ENCODE peak calls at places on chromosome 19, in five cellular contexts. P is Calu3; V is AG09319; K is activated CD4-positive, alpha-beta T cell treated with anti-CD3 and anti-CD28 coated beads for 1 hour; L is dermis blood vessel endothelial cell. S is an unnamed sample.

GRCh38 chr19:7769171-7769570 is 6.1 kb downstream of the CLEC4M start:
- DNase-seq in P (no peak), V (no peak), K (no peak), L (no peak), S (no peak)

GRCh38 chr19:54464044-54464623 is 556 bp upstream of the LENG9 start:
- DNase-seq in P (peak; percentile 99), V (no peak), K (peak; percentile 61), L (peak; percentile 70), S (peak; percentile 54)

GRCh38 chr19:52660981-52661380 is 22.8 kb upstream of the ZNF83 start:
- DNase-seq in P (no peak), V (no peak), K (no peak), L (no peak), S (no peak)

GRCh38 chr19:5106361-5106760 is 137.4 kb downstream of the KDM4B start:
- DNase-seq in P (no peak), V (no peak), K (no peak), L (no peak), S (no peak)

GRCh38 chr19:34485831-34486230 is 4.3 kb downstream of the WTIP start:
- DNase-seq in P (no peak), V (no peak), K (no peak), L (no peak), S (no peak)

GRCh38 chr19:4445963-4446668 is 11.5 kb downstream of the UBXN6 start:
- DNase-seq in P (no peak), V (no peak), K (no peak), L (no peak), S (no peak)

GRCh38 chr19:33205531-33206260 is 11.6 kb downstream of the LRP3 start:
- DNase-seq in P (no peak), V (no peak), K (no peak), L (no peak), S (no peak)

GRCh38 chr19:16074488-16075365 is 1.6 kb upstream of the TPM4 start:
- DNase-seq in P (no peak), V (no peak), K (no peak), L (no peak), S (no peak)

GRCh38 chr19:33508431-33508830 is 13.2 kb downstream of the PEPD start:
- DNase-seq in P (no peak), V (no peak), K (no peak), L (no peak), S (no peak)

GRCh38 chr19:58558066-58558622 is at the start of gene UBE2M:
- DNase-seq in P (no peak), V (no peak), K (peak; percentile 38), L (peak; percentile 71), S (peak; percentile 68)

GRCh38 chr19:8491574-8491973 is 10.9 kb downstream of the PRAM1 start:
- DNase-seq in P (no peak), V (no peak), K (no peak), L (no peak), S (no peak)